ENCODE peak calls at places on chromosomes 16 and 17, in six cellular contexts. One of them, this sample, is unnamed.

GRCh38 chr16:3830625-3831254 is 49.8 kb downstream of the CREBBP start:
- DNase-seq in Calu3: no peak
- DNase-seq in kidney epithelial cell: no peak
- DNase-seq in Right ventricle myocardium superior: no peak
- DNase-seq in iris pigment epithelial cell: no peak
- DNase-seq in cardiac fibroblast: no peak
- DNase-seq in this sample: no peak

GRCh38 chr17:48994548-48995331 is 2.4 kb upstream of the IGF2BP1 start:
- DNase-seq in iris pigment epithelial cell: no peak
- DNase-seq in Right ventricle myocardium superior: no peak
- DNase-seq in kidney epithelial cell: no peak
- DNase-seq in Calu3: no peak
- DNase-seq in cardiac fibroblast: no peak
- DNase-seq in this sample: peak; percentile 33

GRCh38 chr16:70746708-70747424 is 54.1 kb downstream of the VAC14 start:
- DNase-seq in kidney epithelial cell: peak; percentile 93
- DNase-seq in iris pigment epithelial cell: peak; percentile 91
- DNase-seq in Calu3: peak; percentile 94
- DNase-seq in cardiac fibroblast: peak; percentile 94
- DNase-seq in Right ventricle myocardium superior: peak; percentile 68
- DNase-seq in this sample: no peak

GRCh38 chr16:85735225-85735722 is 15.6 kb downstream of the C16orf74 start:
- DNase-seq in cardiac fibroblast: no peak
- DNase-seq in kidney epithelial cell: no peak
- DNase-seq in iris pigment epithelial cell: no peak
- DNase-seq in Right ventricle myocardium superior: no peak
- DNase-seq in Calu3: no peak
- DNase-seq in this sample: peak; percentile 36

GRCh38 chr16:57636184-57636583 is 7.8 kb downstream of the ADGRG1 start:
- DNase-seq in iris pigment epithelial cell: no peak
- DNase-seq in cardiac fibroblast: no peak
- DNase-seq in Right ventricle myocardium superior: no peak
- DNase-seq in kidney epithelial cell: no peak
- DNase-seq in Calu3: no peak
- DNase-seq in this sample: no peak

GRCh38 chr17:58317421-58318064 is 11.1 kb downstream of the TSPOAP1 start:
- DNase-seq in Right ventricle myocardium superior: peak; percentile 36
- DNase-seq in iris pigment epithelial cell: peak; percentile 41
- DNase-seq in kidney epithelial cell: peak; percentile 60
- DNase-seq in cardiac fibroblast: peak; percentile 62
- DNase-seq in Calu3: peak; percentile 61
- DNase-seq in this sample: peak; percentile 75

GRCh38 chr16:3774819-3775218 is 57.5 kb upstream of the TRAP1 start:
- DNase-seq in kidney epithelial cell: no peak
- DNase-seq in Right ventricle myocardium superior: no peak
- DNase-seq in cardiac fibroblast: no peak
- DNase-seq in iris pigment epithelial cell: no peak
- DNase-seq in Calu3: no peak
- DNase-seq in this sample: no peak

GRCh38 chr17:57370051-57370581 is 113.8 kb downstream of the MSI2 start:
- DNase-seq in cardiac fibroblast: peak; percentile 81
- DNase-seq in iris pigment epithelial cell: peak; percentile 94
- DNase-seq in Right ventricle myocardium superior: no peak
- DNase-seq in kidney epithelial cell: no peak
- DNase-seq in Calu3: peak; percentile 17
- DNase-seq in this sample: peak; percentile 63

GRCh38 chr17:59284317-59284716 is 47.1 kb upstream of the YPEL2 start:
- DNase-seq in cardiac fibroblast: no peak
- DNase-seq in kidney epithelial cell: no peak
- DNase-seq in Right ventricle myocardium superior: no peak
- DNase-seq in iris pigment epithelial cell: no peak
- DNase-seq in Calu3: no peak
- DNase-seq in this sample: peak; percentile 2

GRCh38 chr17:69539274-69539673 is 124.8 kb downstream of the MAP2K6 start:
- DNase-seq in kidney epithelial cell: no peak
- DNase-seq in Calu3: no peak
- DNase-seq in iris pigment epithelial cell: peak; percentile 39
- DNase-seq in cardiac fibroblast: peak; percentile 47
- DNase-seq in Right ventricle myocardium superior: no peak
- DNase-seq in this sample: no peak

GRCh38 chr17:36183811-36184765 is 7.7 kb upstream of the TBC1D3B start:
- DNase-seq in cardiac fibroblast: no peak
- DNase-seq in Right ventricle myocardium superior: no peak
- DNase-seq in Calu3: no peak
- DNase-seq in kidney epithelial cell: no peak
- DNase-seq in iris pigment epithelial cell: no peak
- DNase-seq in this sample: peak; percentile 35

GRCh38 chr16:31274831-31275816 is 15.3 kb downstream of the ITGAM start:
- DNase-seq in Calu3: no peak
- DNase-seq in Right ventricle myocardium superior: no peak
- DNase-seq in cardiac fibroblast: no peak
- DNase-seq in kidney epithelial cell: no peak
- DNase-seq in iris pigment epithelial cell: no peak
- DNase-seq in this sample: no peak

GRCh38 chr17:79777166-79777843 is 643 bp upstream of the CBX2 start:
- DNase-seq in Calu3: peak; percentile 48
- DNase-seq in iris pigment epithelial cell: peak; percentile 26
- DNase-seq in cardiac fibroblast: peak; percentile 54
- DNase-seq in kidney epithelial cell: no peak
- DNase-seq in Right ventricle myocardium superior: peak; percentile 76
- DNase-seq in this sample: peak; percentile 87

GRCh38 chr16:471353-472198 is 46.1 kb downstream of the RAB11FIP3 start:
- DNase-seq in Right ventricle myocardium superior: no peak
- DNase-seq in cardiac fibroblast: no peak
- DNase-seq in kidney epithelial cell: peak; percentile 32
- DNase-seq in iris pigment epithelial cell: no peak
- DNase-seq in Calu3: no peak
- DNase-seq in this sample: peak; percentile 96

GRCh38 chr16:16120382-16121184 is 102.7 kb downstream of the ABCC6 start:
- DNase-seq in Calu3: no peak
- DNase-seq in Right ventricle myocardium superior: peak; percentile 83
- DNase-seq in kidney epithelial cell: no peak
- DNase-seq in iris pigment epithelial cell: peak; percentile 28
- DNase-seq in cardiac fibroblast: no peak
- DNase-seq in this sample: peak; percentile 8

GRCh38 chr17:81204578-81204977 is 18.2 kb downstream of the CEP131 start:
- DNase-seq in Calu3: no peak
- DNase-seq in iris pigment epithelial cell: no peak
- DNase-seq in Right ventricle myocardium superior: no peak
- DNase-seq in kidney epithelial cell: no peak
- DNase-seq in cardiac fibroblast: no peak
- DNase-seq in this sample: no peak

GRCh38 chr16:2520784-2521577 is 810 bp downstream of the AMDHD2 start:
- DNase-seq in Calu3: no peak
- DNase-seq in cardiac fibroblast: no peak
- DNase-seq in Right ventricle myocardium superior: peak; percentile 51
- DNase-seq in kidney epithelial cell: no peak
- DNase-seq in iris pigment epithelial cell: peak; percentile 27
- DNase-seq in this sample: peak; percentile 52

GRCh38 chr17:13420294-13421277 is 181.1 kb downstream of the HS3ST3A1 start:
- DNase-seq in iris pigment epithelial cell: peak; percentile 91
- DNase-seq in Calu3: no peak
- DNase-seq in Right ventricle myocardium superior: no peak
- DNase-seq in cardiac fibroblast: peak; percentile 93
- DNase-seq in kidney epithelial cell: no peak
- DNase-seq in this sample: no peak

GRCh38 chr16:74817851-74818250 is 43.2 kb upstream of the FA2H start:
- DNase-seq in iris pigment epithelial cell: no peak
- DNase-seq in cardiac fibroblast: no peak
- DNase-seq in Calu3: no peak
- DNase-seq in kidney epithelial cell: no peak
- DNase-seq in Right ventricle myocardium superior: no peak
- DNase-seq in this sample: no peak

GRCh38 chr17:5122586-5123342 is 6.9 kb downstream of the USP6 start:
- DNase-seq in cardiac fibroblast: no peak
- DNase-seq in iris pigment epithelial cell: peak; percentile 15
- DNase-seq in Calu3: no peak
- DNase-seq in Right ventricle myocardium superior: no peak
- DNase-seq in kidney epithelial cell: no peak
- DNase-seq in this sample: peak; percentile 75

GRCh38 chr17:38654411-38655398 is 20.1 kb downstream of the EPOP start:
- DNase-seq in Calu3: no peak
- DNase-seq in cardiac fibroblast: no peak
- DNase-seq in kidney epithelial cell: no peak
- DNase-seq in Right ventricle myocardium superior: no peak
- DNase-seq in iris pigment epithelial cell: no peak
- DNase-seq in this sample: no peak

GRCh38 chr16:56617212-56618085 is 8.1 kb upstream of the MT1E start:
- DNase-seq in iris pigment epithelial cell: peak; percentile 82
- DNase-seq in kidney epithelial cell: no peak
- DNase-seq in Right ventricle myocardium superior: peak; percentile 92
- DNase-seq in cardiac fibroblast: peak; percentile 78
- DNase-seq in Calu3: no peak
- DNase-seq in this sample: peak; percentile 75

GRCh38 chr16:90046122-90046970 is 27.1 kb upstream of the DBNDD1 start:
- DNase-seq in cardiac fibroblast: no peak
- DNase-seq in Calu3: no peak
- DNase-seq in kidney epithelial cell: no peak
- DNase-seq in iris pigment epithelial cell: no peak
- DNase-seq in Right ventricle myocardium superior: no peak
- DNase-seq in this sample: peak; percentile 95

GRCh38 chr17:75601057-75601987 is 13.7 kb downstream of the MYO15B start:
- DNase-seq in Right ventricle myocardium superior: peak; percentile 72
- DNase-seq in kidney epithelial cell: no peak
- DNase-seq in Calu3: peak; percentile 91
- DNase-seq in iris pigment epithelial cell: peak; percentile 17
- DNase-seq in cardiac fibroblast: peak; percentile 44
- DNase-seq in this sample: peak; percentile 73

GRCh38 chr17:7443499-7444485 is 1.1 kb upstream of the CHRNB1 start:
- DNase-seq in Right ventricle myocardium superior: no peak
- DNase-seq in iris pigment epithelial cell: peak; percentile 70
- DNase-seq in Calu3: no peak
- DNase-seq in cardiac fibroblast: peak; percentile 89
- DNase-seq in kidney epithelial cell: no peak
- DNase-seq in this sample: no peak

This sample was measured in left kidney.